ENCODE peak calls at places on chromosomes 3 and 15, in four cellular contexts. H is heart right ventricle, I is K562, B is tibial artery. K is an unnamed sample.

GRCh38 chr15:64264511-64264910 is 91.5 kb downstream of the CSNK1G1 start:
- DNase-seq in H (no peak), I (no peak), B (no peak), K (no peak)

GRCh38 chr3:150238995-150239612 is 169.0 kb upstream of the TSC22D2 start:
- DNase-seq in H (no peak), I (no peak), B (no peak), K (no peak)

GRCh38 chr15:24956131-24956838 is 1.5 kb downstream of the SNRPN start:
- DNase-seq in H (peak; percentile 73), I (no peak), B (peak; percentile 60), K (peak; percentile 72)

GRCh38 chr3:159416854-159417253 is 571.8 kb upstream of the IL12A start:
- DNase-seq in H (no peak), I (no peak), B (no peak), K (no peak)

GRCh38 chr3:143294183-143294582 is 174.6 kb downstream of the CHST2 start:
- DNase-seq in H (no peak), I (no peak), B (no peak), K (no peak)

GRCh38 chr3:32076566-32076965 is 29.9 kb upstream of the GPD1L start:
- DNase-seq in H (no peak), I (peak; percentile 1), B (no peak), K (no peak)

GRCh38 chr3:35932995-35933394 is 293.7 kb downstream of the ARPP21 start:
- DNase-seq in H (no peak), I (no peak), B (no peak), K (no peak)

GRCh38 chr3:102400766-102401165 is 34.0 kb upstream of the ZPLD1 start:
- DNase-seq in H (no peak), I (no peak), B (no peak), K (no peak)

GRCh38 chr3:196255776-196256175 is 31.8 kb downstream of the PCYT1A start:
- DNase-seq in H (no peak), I (no peak), B (no peak), K (no peak)

GRCh38 chr3:134077649-134078081 is 47.9 kb upstream of the SLCO2A1 start:
- DNase-seq in H (no peak), I (no peak), B (no peak), K (no peak)

GRCh38 chr3:69838696-69839515 is 99.6 kb downstream of the MITF start:
- DNase-seq in H (no peak), I (no peak), B (no peak), K (no peak)

GRCh38 chr15:60476713-60477112 is 2.2 kb downstream of the ICE2 start:
- DNase-seq in H (no peak), I (no peak), B (no peak), K (no peak)

GRCh38 chr3:3772920-3773319 is 26.3 kb upstream of the LRRN1 start:
- DNase-seq in H (no peak), I (no peak), B (no peak), K (peak; percentile 46)

GRCh38 chr3:10883478-10884234 is 67.6 kb downstream of the SLC6A11 start:
- DNase-seq in H (no peak), I (peak; percentile 48), B (no peak), K (no peak)

GRCh38 chr3:156449712-156450574 is 105.0 kb downstream of the SSR3 start:
- DNase-seq in H (no peak), I (peak; percentile 45), B (no peak), K (no peak)

GRCh38 chr3:156787926-156788663 is 38.1 kb upstream of the LEKR1 start:
- DNase-seq in H (no peak), I (peak; percentile 62), B (no peak), K (no peak)

GRCh38 chr3:117010316-117010715 is 300.7 kb downstream of the TUSC7 start:
- DNase-seq in H (no peak), I (no peak), B (no peak), K (no peak)

GRCh38 chr3:150410311-150411105 is 2.4 kb downstream of the TSC22D2 start:
- DNase-seq in H (peak; percentile 34), I (peak; percentile 13), B (peak; percentile 44), K (peak; percentile 39)

GRCh38 chr15:57720861-57721260 is 14.3 kb downstream of the POLR2M start:
- DNase-seq in H (no peak), I (no peak), B (no peak), K (no peak)

GRCh38 chr15:31045606-31046005 is 54.2 kb upstream of the MTMR10 start:
- DNase-seq in H (no peak), I (no peak), B (no peak), K (no peak)

GRCh38 chr3:113602256-113602655 is 69.9 kb downstream of the SIDT1 start:
- DNase-seq in H (no peak), I (no peak), B (no peak), K (no peak)

GRCh38 chr3:33858131-33858530 is 59.7 kb downstream of the PDCD6IP start:
- DNase-seq in H (no peak), I (no peak), B (no peak), K (no peak)

GRCh38 chr15:84752195-84752594 is 3.8 kb downstream of the ZNF592 start:
- DNase-seq in H (no peak), I (no peak), B (no peak), K (no peak)

DNA sequence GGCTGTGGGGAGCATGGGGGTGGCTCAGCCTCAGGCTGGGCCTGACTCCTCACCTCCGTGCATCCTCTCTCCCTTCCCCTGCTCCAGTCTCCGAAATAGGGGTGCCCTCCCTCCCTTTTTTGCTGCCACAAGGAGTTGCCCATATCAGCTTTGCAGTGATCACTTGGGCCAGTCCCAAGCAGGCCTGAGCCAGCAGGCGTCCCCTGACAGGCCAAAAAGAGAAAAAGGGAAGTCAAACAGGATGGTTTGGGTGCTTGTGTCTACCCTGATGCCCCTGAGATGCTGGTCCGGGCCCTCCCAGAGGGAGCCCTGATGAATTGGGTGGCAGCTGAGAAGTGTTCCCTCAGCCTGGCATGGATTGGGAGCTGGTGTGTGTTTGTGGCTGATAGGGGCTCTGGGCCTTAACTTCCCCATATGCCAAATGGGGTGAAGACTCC is 1.4 kb downstream of the FBLN2 start:
- DNase-seq in H (no peak), I (no peak), B (no peak), K (no peak)
- H3K4me1 ChIP-seq in H (peaks cover 31% of the 10 kb centered on the region), I (peaks cover 19% of the 10 kb centered on the region), B (no peaks in the 10 kb centered on the region), K (no peaks in the 10 kb centered on the region)

GRCh38 chr3:58783845-58784244 is 117.3 kb upstream of the FAM3D start:
- DNase-seq in H (no peak), I (no peak), B (no peak), K (no peak)
- TF ChIP-seq CTCF in H (no peak), I (no peak), B (no peak), K (no peak)

DNA sequence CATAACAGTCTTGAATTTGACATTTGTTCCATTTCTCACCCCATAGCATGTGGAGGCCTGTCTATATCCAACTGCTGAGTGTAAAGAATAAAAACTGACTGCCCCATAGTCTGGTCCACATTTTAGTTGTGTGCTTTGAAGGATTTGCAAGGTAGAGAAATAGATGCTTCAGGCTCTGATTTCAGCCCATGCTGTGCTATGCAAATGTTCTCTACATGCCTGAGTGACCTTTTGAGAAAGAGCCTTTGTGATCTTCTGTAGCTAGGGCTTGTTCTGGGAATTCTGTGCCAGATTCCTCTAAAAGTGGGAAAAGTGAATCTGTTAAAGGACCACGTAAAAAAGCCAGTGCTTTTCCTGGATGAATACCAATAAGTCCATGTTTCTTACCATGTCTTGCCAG is 5.2 kb downstream of the KCTD6 start:
- DNase-seq in H (no peak), I (no peak), B (no peak), K (no peak)
- H3K4me1 ChIP-seq in H (peaks cover 53% of the 10 kb centered on the region), I (peaks cover 6% of the 10 kb centered on the region), B (peaks cover 21% of the 10 kb centered on the region), K (peaks cover 53% of the 10 kb centered on the region)

GRCh38 chr3:45084820-45085816 is 59.0 kb downstream of the CLEC3B start:
- DNase-seq in H (no peak), I (no peak), B (no peak), K (no peak)
- TF ChIP-seq CTCF in H (no peak), I (no peak), B (no peak), K (no peak)

GRCh38 chr3:186566772-186567071 is 417 bp downstream of the TBCCD1 start:
- DNase-seq in H (no peak), I (no peak), B (no peak), K (no peak)
- H3K4me1 ChIP-seq in H (peaks cover 69% of the 10 kb centered on the region), I (peaks cover 11% of the 10 kb centered on the region), B (peaks cover 25% of the 10 kb centered on the region), K (peaks cover 36% of the 10 kb centered on the region)

DNA sequence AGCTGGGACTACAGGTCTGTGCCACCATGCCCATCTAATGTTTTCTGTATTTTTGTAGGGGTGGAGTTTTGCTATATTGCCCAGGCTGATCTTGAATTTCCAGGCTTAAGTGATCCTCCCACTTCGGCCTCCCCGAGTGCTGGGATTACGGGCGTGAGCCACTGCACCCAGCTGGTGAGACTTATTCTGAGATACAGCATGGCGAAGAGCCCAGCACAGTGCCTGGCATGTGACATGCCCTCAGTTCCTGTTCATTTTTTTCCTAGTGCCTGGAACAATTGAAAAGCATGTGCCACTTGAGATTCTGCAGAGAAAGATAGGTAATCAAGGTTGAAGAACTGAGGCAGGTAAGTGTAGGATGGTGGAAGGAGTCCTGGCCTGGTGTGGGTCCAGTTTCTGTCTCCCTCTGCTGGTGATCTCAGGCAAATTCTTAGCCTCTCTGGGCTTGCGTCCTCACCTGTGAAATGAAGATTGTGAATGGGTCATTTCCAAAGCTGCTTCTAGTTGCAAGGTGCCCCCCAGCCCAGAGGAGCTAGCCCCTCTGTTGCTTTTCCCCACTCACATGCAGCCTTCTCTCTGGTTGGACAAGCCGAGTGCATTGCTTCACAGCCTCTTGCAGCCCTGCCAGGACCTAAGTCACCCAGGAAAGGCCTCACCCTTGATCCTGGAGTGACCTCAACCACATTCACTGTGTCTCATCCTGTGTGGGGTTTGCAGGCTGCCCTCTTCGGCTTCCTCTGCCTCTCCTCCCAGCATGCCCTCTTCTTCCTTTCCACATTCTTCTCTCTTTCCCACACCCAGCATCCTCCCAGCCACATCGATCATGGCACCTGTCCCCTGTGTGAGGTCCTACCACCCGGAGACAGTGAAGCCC is 4.3 kb upstream of the RHCG start:
- DNase-seq in H (no peak), I (no peak), B (no peak), K (no peak)
- TF ChIP-seq CTCF in H (peak; percentile 19), I (peak; percentile 39), B (no peak), K (no peak)

DNA sequence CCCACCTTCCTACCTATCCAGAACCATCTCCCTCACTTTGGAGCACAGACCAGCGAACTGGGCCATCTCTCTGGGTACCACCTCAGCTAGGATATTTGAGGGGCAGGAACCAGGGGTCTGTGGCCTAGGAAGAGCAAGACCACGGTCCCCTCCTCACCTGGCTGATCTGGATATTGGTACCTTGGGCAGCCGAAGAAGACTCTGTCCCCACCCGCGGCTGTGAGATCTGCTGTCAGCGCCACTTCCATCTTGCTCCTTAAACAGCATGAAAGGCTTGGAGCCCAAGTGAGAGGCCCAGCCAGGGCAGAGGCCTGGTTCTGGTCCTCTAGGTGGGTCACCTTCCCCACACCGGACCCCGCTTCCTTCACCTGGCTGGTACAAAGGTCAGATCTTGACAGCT is 26.6 kb downstream of the SEC61A1 start:
- DNase-seq in H (no peak), I (no peak), B (no peak), K (no peak)
- H3K4me1 ChIP-seq in H (peaks cover 52% of the 10 kb centered on the region), I (peaks cover 41% of the 10 kb centered on the region), B (peaks cover 19% of the 10 kb centered on the region), K (peaks cover 10% of the 10 kb centered on the region)

GRCh38 chr3:108071394-108071793 is 19.4 kb downstream of the CD47 start:
- DNase-seq in H (no peak), I (no peak), B (no peak), K (no peak)
- TF ChIP-seq CTCF in H (no peak), I (no peak), B (no peak), K (no peak)

GRCh38 chr15:74784426-74784825 is 2.5 kb downstream of the CSK start:
- DNase-seq in H (no peak), I (no peak), B (no peak), K (no peak)
- H3K4me1 ChIP-seq in H (peaks cover 90% of the 10 kb centered on the region), I (peaks cover 58% of the 10 kb centered on the region), B (peaks cover 57% of the 10 kb centered on the region), K (peaks cover 75% of the 10 kb centered on the region)